ENCODE peak calls at places on chromosomes 6 and 20, in five cellular contexts. B is endothelial cell of umbilical vein, W is HepG2, G is A549, U is GM12878. I is an unnamed sample.

GRCh38 chr6:125872259-125872921 is 81.6 kb downstream of the NCOA7 start:
- DNase-seq in B (no peak), U (no peak), W (no peak), G (peak; percentile 60), I (no peak)

GRCh38 chr6:162825597-162825996 is 97.8 kb downstream of the PACRG start:
- DNase-seq in W (no peak), G (no peak), B (no peak), U (no peak), I (no peak)

GRCh38 chr6:42454428-42454791 is 2.7 kb upstream of the TRERF1 start:
- DNase-seq in W (no peak), G (no peak), B (no peak), U (no peak), I (peak; percentile 80)

GRCh38 chr6:143772110-143772509 is 71.0 kb upstream of the LTV1 start:
- DNase-seq in B (no peak), U (no peak), G (no peak), W (no peak), I (no peak)

GRCh38 chr6:42505377-42505702 is 53.6 kb upstream of the TRERF1 start:
- DNase-seq in W (no peak), B (peak; percentile 31), G (peak; percentile 57), U (no peak), I (no peak)

GRCh38 chr6:35911871-35912653 is 8.8 kb downstream of the SRPK1 start:
- DNase-seq in U (no peak), B (no peak), W (no peak), G (no peak), I (peak; percentile 20)

GRCh38 chr6:143940011-143940597 is 68.0 kb downstream of the PLAGL1 start:
- DNase-seq in B (peak; percentile 45), W (peak; percentile 59), G (peak; percentile 66), U (peak; percentile 30), I (peak; percentile 69)

GRCh38 chr20:5221078-5221430 is 94.2 kb downstream of the CDS2 start:
- DNase-seq in U (no peak), B (no peak), G (no peak), W (no peak), I (no peak)

GRCh38 chr6:166494101-166494441 is 92.4 kb downstream of the RAMACL start:
- DNase-seq in G (no peak), U (no peak), W (no peak), B (no peak), I (no peak)

GRCh38 chr20:19745584-19745983 is 12.5 kb upstream of the RIN2 start:
- DNase-seq in U (no peak), B (no peak), G (no peak), W (no peak), I (no peak)

GRCh38 chr6:40708049-40708448 is 120.9 kb upstream of the LRFN2 start:
- DNase-seq in U (no peak), B (no peak), G (no peak), W (no peak), I (no peak)

GRCh38 chr6:132188865-132189264 is 212.4 kb downstream of the MOXD1 start:
- DNase-seq in U (no peak), B (peak; percentile 51), W (no peak), G (no peak), I (peak; percentile 40)
- TF ChIP-seq MYC in U (no peak), B (no peak), W (no peak), G (no peak), I (no peak)

DNA sequence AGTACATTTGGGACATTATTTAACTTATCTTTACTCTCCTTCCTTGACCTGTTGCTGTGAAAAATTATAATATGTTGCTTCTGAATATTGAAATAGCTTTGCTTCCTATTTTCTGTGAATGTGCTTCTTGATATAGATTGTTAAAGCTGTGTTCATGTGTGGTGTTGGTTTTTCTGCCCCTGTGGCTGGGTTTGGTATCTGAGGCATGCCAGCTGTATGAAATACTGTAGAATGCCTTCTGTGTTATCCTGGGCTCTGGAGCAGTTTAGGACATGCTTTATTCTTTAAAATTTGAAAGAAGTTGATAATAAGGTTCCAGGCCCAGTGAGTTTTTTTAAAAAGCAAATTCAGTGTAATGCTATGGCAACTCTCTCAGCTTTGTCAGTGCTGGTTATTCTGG is 71.7 kb downstream of the HIVEP1 start:
- DNase-seq in W (no peak), G (no peak), U (no peak), B (no peak), I (no peak)
- H3K4me3 ChIP-seq in W (no peak overlapping the region), G (no peak overlapping the region), U (no peak overlapping the region), B (no peak overlapping the region), I (no peak overlapping the region)

DNA sequence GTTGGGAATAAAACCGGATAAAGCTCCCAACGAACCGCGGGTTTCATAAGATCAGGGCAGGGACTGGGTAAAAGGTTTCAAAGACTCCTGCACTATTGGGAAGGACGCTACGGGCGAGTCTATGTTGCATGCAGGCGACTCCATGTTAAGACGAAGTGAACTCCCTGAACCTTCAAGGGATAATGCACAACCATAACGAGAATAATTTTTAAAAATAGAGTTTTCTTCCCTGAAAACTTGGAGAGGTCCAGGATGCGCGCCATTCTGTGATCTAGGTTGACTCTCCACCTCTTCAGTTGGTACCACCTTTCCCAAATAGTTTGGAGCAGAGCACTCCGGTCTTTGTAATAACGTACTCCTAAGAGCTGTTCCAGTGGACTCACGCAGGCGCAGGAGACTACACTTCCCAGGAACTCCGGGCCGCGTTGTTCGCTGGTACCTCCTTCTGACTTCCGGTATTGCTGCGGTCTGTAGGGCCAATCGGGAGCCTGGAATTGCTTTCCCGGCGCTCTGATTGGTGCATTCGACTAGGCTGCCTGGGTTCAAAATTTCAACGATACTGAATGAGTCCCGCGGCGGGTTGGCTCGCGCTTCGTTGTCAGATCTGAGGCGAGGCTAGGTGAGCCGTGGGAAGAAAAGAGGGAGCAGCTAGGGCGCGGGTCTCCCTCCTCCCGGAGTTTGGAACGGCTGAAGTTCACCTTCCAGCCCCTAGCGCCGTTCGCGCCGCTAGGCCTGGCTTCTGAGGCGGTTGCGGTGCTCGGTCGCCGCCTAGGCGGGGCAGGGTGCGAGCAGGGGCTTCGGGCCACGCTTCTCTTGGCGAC is at the start of gene TPX2:
- DNase-seq in W (peak; percentile 99), U (peak; percentile 88), G (peak; percentile 97), B (peak; percentile 98), I (peak; percentile 98)
- TF ChIP-seq MAX in W (peak; percentile 90), U (peak; percentile 59), G (no peak), B (no peak), I (peak; percentile 85)

DNA sequence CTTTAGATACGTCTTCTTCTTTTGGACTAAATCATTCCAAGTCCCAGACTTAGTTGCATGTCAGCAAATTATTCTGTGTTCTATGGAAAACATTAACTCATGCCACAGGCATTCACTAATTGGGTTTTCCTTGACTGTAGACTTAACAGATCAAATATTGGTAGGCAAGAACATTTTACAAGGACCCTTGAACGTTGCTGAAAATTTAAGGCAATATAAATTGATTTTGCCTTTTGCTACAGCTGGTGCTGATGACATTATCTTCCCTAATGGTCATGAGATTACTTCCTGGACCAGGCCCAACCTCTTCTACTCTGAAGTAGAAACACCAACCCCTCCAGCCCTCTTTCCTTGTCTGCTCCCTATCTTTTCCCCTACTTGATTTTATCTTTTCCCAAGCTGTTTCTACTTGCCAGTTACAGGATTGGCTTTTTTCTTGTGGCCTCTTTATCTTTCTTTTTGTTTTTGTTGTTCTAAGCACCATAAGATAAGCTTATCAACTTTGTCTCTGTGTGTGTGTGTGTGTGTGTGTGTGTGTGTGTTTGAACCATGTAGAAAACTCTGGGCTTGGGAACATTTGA is 514.0 kb upstream of the SOX4 start:
- DNase-seq in G (no peak), B (no peak), U (no peak), W (no peak), I (no peak)
- TF ChIP-seq MYC in G (no peak), B (no peak), U (no peak), W (no peak), I (no peak)

DNA sequence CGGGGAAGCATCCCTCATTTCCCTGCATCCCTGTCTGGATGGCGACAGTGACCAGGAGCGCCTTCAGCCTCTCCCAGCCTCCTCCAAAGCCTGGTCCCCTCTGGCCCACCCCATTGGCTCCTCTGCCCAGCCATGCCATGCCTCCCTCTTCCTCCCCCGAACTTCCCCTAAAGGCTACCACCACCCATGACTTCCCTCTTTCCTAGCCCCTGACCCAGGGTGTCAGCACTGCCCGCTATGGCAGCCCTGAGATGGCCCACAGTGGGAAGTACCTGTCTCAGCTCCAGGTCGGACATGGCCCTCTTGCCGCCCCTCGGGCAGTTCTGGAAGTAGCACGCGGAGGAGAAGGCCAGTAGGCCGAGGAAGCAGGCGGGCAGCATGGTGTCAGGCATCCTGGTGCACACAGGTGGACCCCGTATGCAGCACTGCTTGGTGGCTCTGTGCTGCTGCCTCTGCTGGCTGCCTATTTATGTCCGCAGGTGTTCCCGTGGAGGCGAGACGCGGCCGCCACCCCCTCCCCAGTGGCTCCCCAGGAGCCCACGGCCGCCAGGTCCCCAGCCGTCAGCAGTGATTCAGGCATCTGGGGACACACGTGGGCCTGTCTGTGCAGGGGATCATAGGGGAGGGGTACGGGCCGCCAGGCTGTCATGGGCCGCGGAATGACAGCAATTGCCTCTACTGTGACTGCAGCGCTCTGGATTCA is at the start of gene AVP:
- DNase-seq in W (no peak), G (no peak), B (no peak), U (no peak), I (no peak)
- H3K4me3 ChIP-seq in W (peak within 1 kb of the TSS; percentile 43), G (no peak within 1 kb of the TSS), B (no peak within 1 kb of the TSS), U (no peak within 1 kb of the TSS), I (no peak within 1 kb of the TSS)

GRCh38 chr20:44536139-44536538 is 14.3 kb upstream of the SERINC3 start:
- DNase-seq in G (no peak), B (no peak), W (no peak), U (no peak), I (peak; percentile 22)

GRCh38 chr20:44533928-44534327 is 12.1 kb upstream of the SERINC3 start:
- DNase-seq in W (no peak), U (no peak), B (no peak), G (no peak), I (no peak)

GRCh38 chr20:44528309-44528708 is 6.4 kb upstream of the SERINC3 start:
- DNase-seq in U (no peak), W (no peak), B (no peak), G (no peak), I (no peak)

GRCh38 chr20:44532981-44533331 is 11.1 kb upstream of the SERINC3 start:
- DNase-seq in G (no peak), W (peak; percentile 58), B (peak; percentile 74), U (no peak), I (no peak)

DNA sequence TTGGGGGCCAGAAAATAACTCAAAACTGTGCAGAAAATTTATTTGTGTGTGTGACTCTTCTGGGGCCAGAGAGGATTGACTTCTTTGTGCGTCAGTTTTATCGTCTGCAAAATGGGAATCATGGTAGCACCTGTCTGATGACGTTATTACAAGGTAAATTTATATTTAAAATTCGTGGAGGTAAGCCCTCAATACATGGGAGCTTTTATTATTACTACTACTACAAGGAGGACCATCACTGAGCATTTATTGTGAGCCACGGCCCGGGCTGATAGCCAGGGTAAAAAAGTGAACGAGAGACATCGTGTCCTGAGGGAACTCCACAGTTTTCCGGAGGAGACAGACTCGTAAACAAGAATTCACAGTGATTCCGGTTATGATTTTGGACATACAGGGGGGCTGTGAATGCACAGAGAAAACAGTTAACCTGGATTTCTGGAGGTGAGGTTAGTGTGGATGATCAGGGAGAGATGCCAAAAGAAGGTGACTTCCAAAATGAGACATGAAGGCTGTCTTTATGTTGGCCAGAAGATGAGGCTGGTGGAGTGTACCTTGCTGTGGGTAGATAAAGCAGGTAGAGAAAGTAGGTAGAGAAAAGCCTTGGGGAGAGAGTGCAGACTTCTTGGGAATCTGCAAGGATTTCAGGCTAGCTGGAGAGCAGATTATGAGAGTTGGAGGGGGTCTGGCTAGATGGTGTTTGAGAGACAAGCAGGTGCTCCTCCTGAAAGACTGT is 10.5 kb upstream of the SERINC3 start:
- DNase-seq in U (no peak), W (no peak), G (no peak), B (peak; percentile 52), I (no peak)
- TF ChIP-seq MAX in U (no peak), W (no peak), G (no peak), B (no peak), I (no peak)